ENCODE peak calls at places on chromosomes 1 and 21, in nine cellular contexts. D is endothelial cell of umbilical vein, Y is sigmoid colon, B is body of pancreas, P is heart left ventricle, M is dorsolateral prefrontal cortex, U is hepatocyte, C is cardiac muscle cell, H is OCI-LY7. K is an unnamed sample.

GRCh38 chr21:37459575-37459974 is 93.0 kb downstream of the DYRK1A start:
- DNase-seq in D (no peak), Y (no peak), B (no peak), P (no peak), M (no peak), U (no peak), C (peak), H (no peak), K (no peak)

GRCh38 chr1:213724640-213725536 is 262.9 kb upstream of the PROX1 start:
- DNase-seq in D (peak), Y (peak), B (peak), P (no peak), M (no peak), U (peak), C (peak), H (no peak), K (no peak)

GRCh38 chr1:227897704-227898438 is 49.9 kb downstream of the WNT9A start:
- DNase-seq in D (no peak), Y (peak), B (peak), P (no peak), M (no peak), U (no peak), C (no peak), H (no peak), K (peak)

GRCh38 chr1:97893844-97894243 is 27.0 kb downstream of the DPYD start:
- DNase-seq in D (peak), Y (no peak), B (no peak), P (no peak), M (no peak), U (no peak), C (no peak), H (no peak), K (no peak)

GRCh38 chr1:36396359-36396758 is 1.3 kb downstream of the LSM10 start:
- DNase-seq in D (no peak), Y (no peak), B (no peak), P (no peak), M (no peak), U (no peak), C (no peak), H (no peak), K (no peak)

GRCh38 chr1:14549897-14550635 is 48.4 kb upstream of the KAZN start:
- DNase-seq in D (no peak), Y (no peak), B (no peak), P (no peak), M (no peak), U (no peak), C (no peak), H (no peak), K (no peak)

GRCh38 chr1:56547977-56548376 is 31.4 kb downstream of the PLPP3 start:
- DNase-seq in D (no peak), Y (no peak), B (no peak), P (no peak), M (no peak), U (no peak), C (no peak), H (no peak), K (no peak)

GRCh38 chr21:44300262-44300959 is 558 bp downstream of the PFKL start:
- DNase-seq in D (peak), Y (peak), B (peak), P (peak), M (no peak), U (peak), C (peak), H (peak), K (peak)

GRCh38 chr1:17586172-17586963 is 46.9 kb downstream of the ARHGEF10L start:
- DNase-seq in D (no peak), Y (peak), B (no peak), P (no peak), M (no peak), U (peak), C (peak), H (no peak), K (no peak)

GRCh38 chr1:206895837-206896242 is 1.4 kb upstream of the IL24 start:
- DNase-seq in D (no peak), Y (no peak), B (no peak), P (no peak), M (no peak), U (no peak), C (peak), H (no peak), K (no peak)

GRCh38 chr1:77642196-77642595 is 40.3 kb downstream of the ZZZ3 start:
- DNase-seq in D (no peak), Y (no peak), B (no peak), P (no peak), M (no peak), U (no peak), C (peak), H (no peak), K (no peak)

GRCh38 chr1:113401067-113401466 is 10.8 kb downstream of the MAGI3 start:
- DNase-seq in D (peak), Y (no peak), B (no peak), P (no peak), M (no peak), U (no peak), C (no peak), H (no peak), K (no peak)

GRCh38 chr1:23562138-23562819 is 3.0 kb upstream of the ID3 start:
- DNase-seq in D (peak), Y (peak), B (peak), P (peak), M (peak), U (peak), C (peak), H (peak), K (peak)

GRCh38 chr1:20974069-20974468 is 187.0 kb upstream of the HP1BP3 start:
- DNase-seq in D (no peak), Y (no peak), B (no peak), P (no peak), M (no peak), U (no peak), C (no peak), H (no peak), K (no peak)

GRCh38 chr1:204476563-204476962 is 18.0 kb downstream of the PIK3C2B start:
- DNase-seq in D (no peak), Y (no peak), B (no peak), P (no peak), M (no peak), U (no peak), C (no peak), H (no peak), K (no peak)

GRCh38 chr1:56453016-56453721 is 126.2 kb downstream of the PLPP3 start:
- DNase-seq in D (no peak), Y (peak), B (no peak), P (no peak), M (no peak), U (peak), C (no peak), H (no peak), K (no peak)

GRCh38 chr1:223513309-223513708 is 120.1 kb downstream of the CCDC185 start:
- DNase-seq in D (no peak), Y (no peak), B (no peak), P (no peak), M (no peak), U (no peak), C (no peak), H (no peak), K (no peak)

GRCh38 chr1:184482113-184482512 is 95.3 kb downstream of the C1orf21 start:
- DNase-seq in D (no peak), Y (peak), B (no peak), P (peak), M (no peak), U (no peak), C (peak), H (no peak), K (no peak)

GRCh38 chr1:111334169-111334568 is 43.5 kb downstream of the CHIA start:
- DNase-seq in D (peak), Y (no peak), B (no peak), P (no peak), M (no peak), U (peak), C (peak), H (peak), K (no peak)

GRCh38 chr1:209989525-209989924 is 51.5 kb downstream of the SYT14 start:
- DNase-seq in D (peak), Y (no peak), B (no peak), P (no peak), M (no peak), U (peak), C (peak), H (peak), K (no peak)

GRCh38 chr1:97630968-97631367 is 289.9 kb downstream of the DPYD start:
- DNase-seq in D (peak), Y (no peak), B (no peak), P (peak), M (no peak), U (no peak), C (peak), H (no peak), K (no peak)

GRCh38 chr1:205746757-205747412 is 3.1 kb downstream of the NUCKS1 start:
- DNase-seq in D (peak), Y (no peak), B (no peak), P (no peak), M (no peak), U (no peak), C (peak), H (no peak), K (no peak)

GRCh38 chr21:45992311-45993209 is 11.0 kb downstream of the COL6A1 start:
- DNase-seq in D (no peak), Y (peak), B (peak), P (peak), M (peak), U (no peak), C (no peak), H (no peak), K (peak)

GRCh38 chr1:220666349-220666748 is 23.8 kb upstream of the C1orf115 start:
- DNase-seq in D (no peak), Y (no peak), B (no peak), P (no peak), M (no peak), U (no peak), C (no peak), H (no peak), K (no peak)

GRCh38 chr1:94883688-94884087 is 43.2 kb downstream of the CNN3 start:
- DNase-seq in D (peak), Y (no peak), B (no peak), P (no peak), M (no peak), U (no peak), C (peak), H (no peak), K (no peak)

GRCh38 chr21:44759628-44760285 is 41.9 kb downstream of the UBE2G2 start:
- DNase-seq in D (no peak), Y (no peak), B (no peak), P (no peak), M (no peak), U (no peak), C (no peak), H (no peak), K (no peak)

GRCh38 chr1:197994907-197995407 is 77.8 kb downstream of the LHX9 start:
- DNase-seq in D (no peak), Y (no peak), B (no peak), P (no peak), M (no peak), U (peak), C (no peak), H (no peak), K (no peak)

GRCh38 chr1:53273526-53273925 is 35.2 kb upstream of the MAGOH start:
- DNase-seq in D (no peak), Y (peak), B (no peak), P (no peak), M (no peak), U (no peak), C (no peak), H (no peak), K (no peak)

GRCh38 chr1:151324390-151324930 is 2.8 kb downstream of the PI4KB start:
- DNase-seq in D (no peak), Y (no peak), B (no peak), P (no peak), M (no peak), U (no peak), C (no peak), H (no peak), K (no peak)

GRCh38 chr1:109794319-109795132 is 30.8 kb upstream of the EPS8L3 start:
- DNase-seq in D (no peak), Y (no peak), B (no peak), P (peak), M (peak), U (no peak), C (no peak), H (no peak), K (no peak)

GRCh38 chr1:228158151-228158571 is 7.4 kb upstream of the IBA57 start:
- DNase-seq in D (no peak), Y (no peak), B (no peak), P (no peak), M (no peak), U (no peak), C (peak), H (no peak), K (no peak)

GRCh38 chr1:28115267-28115666 is 26.9 kb upstream of the EYA3 start:
- DNase-seq in D (no peak), Y (no peak), B (no peak), P (peak), M (no peak), U (no peak), C (peak), H (no peak), K (no peak)

DNA sequence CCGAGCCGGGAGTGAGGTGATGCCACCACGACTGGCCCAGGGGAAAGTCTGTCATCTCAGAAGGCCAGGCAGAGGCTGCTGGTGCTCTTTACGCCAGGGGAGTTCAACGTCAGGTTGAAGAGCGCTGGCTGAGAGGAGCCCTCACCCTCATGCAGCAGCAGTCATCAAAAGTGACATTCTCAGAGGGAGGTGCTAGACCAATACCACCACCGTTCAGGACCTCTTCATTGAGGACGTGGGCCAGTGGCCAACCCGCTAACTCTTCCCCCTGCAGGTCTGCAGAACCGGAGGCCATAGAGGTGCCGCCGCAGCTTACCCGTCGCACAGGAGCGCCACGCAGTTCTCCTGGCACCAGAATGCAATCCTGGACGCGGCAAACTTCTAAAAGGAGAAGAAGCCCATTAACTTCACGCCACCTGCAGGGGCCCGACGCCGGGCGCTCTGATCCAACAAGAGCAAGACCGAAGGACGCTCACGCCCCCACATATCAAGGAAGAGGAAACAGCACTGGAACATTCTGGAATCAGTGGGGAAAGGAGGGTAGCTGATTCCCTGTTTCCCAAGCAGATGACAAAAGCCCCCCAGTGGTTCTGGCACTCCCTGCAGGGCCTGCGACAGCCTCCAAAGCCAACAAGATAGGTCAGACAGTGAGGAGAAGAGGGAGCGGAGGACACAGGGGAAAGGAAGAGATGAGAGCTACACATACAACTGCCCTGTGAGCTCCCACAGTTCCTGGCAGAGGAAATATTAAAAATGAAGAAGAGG is 24.9 kb downstream of the WDR4 start:
- DNase-seq in D (no peak), Y (no peak), B (no peak), P (no peak), M (no peak), U (no peak), C (no peak), H (no peak), K (no peak)
- TF ChIP-seq CTCF in D (no peak), Y (no peak), B (no peak), P (no peak), M (no peak), U (no peak), C (no peak), H (no peak), K (no peak)

GRCh38 chr1:99465176-99465900 is 180.6 kb upstream of the PALMD start:
- DNase-seq in D (no peak), Y (no peak), B (no peak), P (no peak), M (no peak), U (no peak), C (peak), H (no peak), K (no peak)
- H3K27ac ChIP-seq in D (no peak), Y (no peak), B (no peak), P (no peak), M (no peak), U (no peak), C (no peak), H (no peak), K (no peak)

DNA sequence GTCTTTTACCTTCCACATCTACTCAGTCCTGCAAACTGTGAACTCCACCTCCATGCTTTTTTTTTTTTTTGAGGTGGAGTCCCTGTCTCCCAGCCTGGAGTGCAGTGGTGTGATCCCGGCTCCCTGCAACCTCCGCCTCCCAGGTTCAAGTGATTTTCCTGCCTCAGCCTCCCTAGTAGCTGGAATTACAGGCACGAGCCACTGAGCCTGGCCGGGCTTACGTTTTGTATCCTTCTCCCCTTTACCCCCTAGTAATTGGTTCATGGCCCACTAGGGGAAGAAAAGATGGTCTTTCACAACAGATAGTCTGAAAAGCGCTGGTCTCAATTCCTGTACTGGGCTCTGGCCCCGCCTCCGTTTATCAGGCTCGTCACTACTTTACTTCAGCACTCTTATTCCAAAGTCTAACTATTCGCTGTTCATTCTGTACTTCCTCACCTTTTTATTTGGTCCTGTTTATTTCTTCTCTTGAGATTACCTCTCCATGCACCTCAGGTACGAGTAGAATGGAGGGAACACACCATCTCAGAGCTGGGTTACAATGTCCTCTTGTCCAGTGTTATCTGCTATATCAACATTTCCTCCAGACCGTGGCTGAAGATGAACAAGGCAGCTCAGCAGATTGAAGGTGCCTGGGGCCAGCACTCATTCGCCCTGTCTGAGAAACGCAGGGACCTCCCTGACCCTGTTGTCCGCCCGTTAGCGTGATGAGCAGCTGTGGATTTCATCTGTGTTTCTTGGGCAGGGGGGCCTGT is 16.2 kb downstream of the CNST start:
- DNase-seq in D (no peak), Y (no peak), B (no peak), P (no peak), M (no peak), U (peak), C (no peak), H (no peak), K (no peak)
- H3K4me3 ChIP-seq in D (no peak), Y (no peak), B (no peak), P (no peak), M (no peak), U (no peak), C (no peak), H (no peak), K (no peak)

GRCh38 chr21:27060190-27060589 is 93.3 kb upstream of the ADAMTS5 start:
- DNase-seq in D (no peak), Y (no peak), B (no peak), P (no peak), M (no peak), U (no peak), C (peak), H (no peak), K (no peak)
- TF ChIP-seq CTCF in D (no peak), Y (no peak), B (no peak), P (no peak), M (no peak), U (no peak), C (no peak), H (no peak), K (no peak)

GRCh38 chr1:26539722-26540121 is 10.2 kb downstream of the RPS6KA1 start:
- DNase-seq in D (no peak), Y (no peak), B (no peak), P (no peak), M (no peak), U (no peak), C (no peak), H (no peak), K (no peak)
- H3K27ac ChIP-seq in D (no peak), Y (no peak), B (no peak), P (no peak), M (peak), U (no peak), C (peak), H (peak), K (no peak)

DNA sequence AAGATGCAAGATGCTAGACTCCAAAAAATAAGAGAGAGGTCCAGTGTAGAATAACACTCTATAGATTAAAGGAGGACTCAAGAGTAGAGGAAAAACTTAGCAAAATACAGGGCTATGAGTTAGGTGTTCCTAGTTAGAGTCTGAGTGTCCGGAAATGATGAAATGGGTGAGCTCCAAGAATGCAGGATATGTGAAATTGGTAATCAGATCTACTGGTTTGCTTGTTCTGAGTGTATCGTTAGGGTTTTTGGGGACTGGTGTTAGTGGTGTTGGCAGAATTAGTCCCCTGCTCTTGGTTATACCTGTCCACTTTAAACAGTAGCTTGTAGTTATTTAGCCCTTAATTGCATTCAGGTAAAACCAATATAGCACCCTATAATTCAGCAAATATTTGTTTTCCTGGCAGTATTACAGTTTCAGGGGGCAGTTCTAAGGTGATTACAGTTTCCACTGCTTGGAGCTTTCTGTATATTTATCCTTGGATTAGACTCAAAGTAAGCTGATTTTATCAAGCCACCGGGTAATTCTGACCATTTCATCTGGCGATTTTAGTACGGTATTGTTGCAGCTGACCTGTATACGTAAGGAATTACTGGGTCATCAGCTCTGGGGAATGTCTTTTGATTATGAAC is 332.7 kb downstream of the CHRM3 start:
- DNase-seq in D (no peak), Y (no peak), B (no peak), P (no peak), M (no peak), U (no peak), C (no peak), H (no peak), K (no peak)
- H3K4me3 ChIP-seq in D (no peak), Y (no peak), B (no peak), P (no peak), M (no peak), U (no peak), C (no peak), H (no peak), K (no peak)

DNA sequence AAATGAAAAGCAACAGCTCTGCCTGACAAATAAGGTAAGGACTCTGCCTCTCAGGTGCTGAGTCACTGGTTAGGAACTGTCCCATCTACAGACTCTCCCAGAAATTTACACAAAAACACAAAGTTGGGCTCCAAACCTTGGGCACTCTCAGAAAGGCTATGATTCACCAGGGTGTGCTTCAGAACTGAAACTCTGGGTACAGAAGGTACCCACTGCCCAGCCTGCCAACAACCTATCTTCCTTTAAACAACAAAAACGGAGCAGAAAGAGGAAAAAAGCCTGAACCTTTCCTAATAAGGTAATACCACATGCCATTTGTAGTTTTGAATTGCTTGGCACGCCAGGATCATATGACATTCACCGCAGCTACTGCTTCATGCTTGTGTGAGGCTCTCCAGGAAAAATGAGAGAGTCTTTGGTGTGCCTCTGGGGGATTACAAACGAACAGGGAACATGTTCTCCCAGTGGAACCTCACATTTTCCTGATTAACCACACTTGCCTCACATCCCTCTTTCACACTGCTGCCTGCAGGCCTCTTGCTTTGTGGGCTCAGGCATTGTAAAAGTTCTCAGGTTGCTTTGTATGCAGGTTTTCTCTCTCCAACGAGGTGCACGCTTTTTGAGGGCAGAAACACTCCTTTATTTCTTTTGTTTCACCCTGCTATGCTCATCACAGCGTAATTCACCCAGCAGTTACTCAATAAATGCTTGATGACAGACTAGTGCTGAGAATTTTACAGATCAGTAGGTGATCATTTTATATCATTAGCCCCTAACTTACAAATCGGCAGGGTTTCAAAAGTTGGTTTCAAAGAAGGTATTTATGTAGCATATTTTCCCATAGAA is 65.1 kb downstream of the GADD45A start:
- DNase-seq in D (peak), Y (no peak), B (no peak), P (no peak), M (no peak), U (peak), C (peak), H (no peak), K (peak)
- TF ChIP-seq CTCF in D (no peak), Y (no peak), B (no peak), P (no peak), M (no peak), U (no peak), C (no peak), H (no peak), K (no peak)

K was measured in thoracic aorta.